ENCODE peak calls at places on chromosomes 7 and 10, in four cellular contexts. F is colonic mucosa, Q is AG04450, L is cardiac fibroblast. O is an unnamed sample.

GRCh38 chr7:95974108-95974507 is 201.8 kb downstream of the DYNC1I1 start:
- DNase-seq in F (no peak), Q (no peak), L (no peak), O (no peak)

GRCh38 chr10:17465328-17466125 is 11.1 kb upstream of the ST8SIA6 start:
- DNase-seq in F (no peak), Q (no peak), L (no peak), O (no peak)

GRCh38 chr7:101243786-101244384 is 996 bp downstream of the FIS1 start:
- DNase-seq in F (peak), Q (no peak), L (peak), O (no peak)

GRCh38 chr7:103437623-103438022 is 8.4 kb downstream of the SLC26A5 start:
- DNase-seq in F (no peak), Q (no peak), L (no peak), O (no peak)

GRCh38 chr7:16836481-16836880 is 31.7 kb upstream of the AGR2 start:
- DNase-seq in F (no peak), Q (no peak), L (no peak), O (no peak)

GRCh38 chr10:98141484-98142073 is 7.1 kb downstream of the R3HCC1L start:
- DNase-seq in F (no peak), Q (no peak), L (no peak), O (no peak)

GRCh38 chr10:86376852-86377796 is 10.5 kb upstream of the GRID1 start:
- DNase-seq in F (peak), Q (no peak), L (peak), O (no peak)

GRCh38 chr7:1916621-1916970 is 246.5 kb downstream of the ELFN1 start:
- DNase-seq in F (no peak), Q (no peak), L (no peak), O (no peak)

GRCh38 chr7:82263880-82264751 is 179.5 kb downstream of the CACNA2D1 start:
- DNase-seq in F (no peak), Q (no peak), L (no peak), O (no peak)

GRCh38 chr7:151051108-151051507 is 2.8 kb downstream of the ASIC3 start:
- DNase-seq in F (peak), Q (no peak), L (peak), O (no peak)

GRCh38 chr10:21692909-21693308 is 158.9 kb downstream of the MLLT10 start:
- DNase-seq in F (no peak), Q (no peak), L (no peak), O (no peak)

GRCh38 chr7:153701678-153702077 is 350.5 kb upstream of the DPP6 start:
- DNase-seq in F (no peak), Q (no peak), L (no peak), O (no peak)

GRCh38 chr10:132417957-132418441 is 21.0 kb downstream of the PWWP2B start:
- DNase-seq in F (no peak), Q (no peak), L (no peak), O (no peak)

GRCh38 chr10:71725998-71726672 is 6.6 kb upstream of the C10orf105 start:
- DNase-seq in F (peak), Q (no peak), L (peak), O (no peak)
- TF ChIP-seq CTCF in F (no peak), Q (peak), L (peak), O (peak)

GRCh38 chr7:15557686-15558085 is 4.1 kb downstream of the AGMO start:
- DNase-seq in F (no peak), Q (no peak), L (no peak), O (no peak)

GRCh38 chr7:15558747-15559146 is 3.1 kb downstream of the AGMO start:
- DNase-seq in F (no peak), Q (no peak), L (no peak), O (peak)

GRCh38 chr7:15566476-15566875 is 4.7 kb upstream of the AGMO start:
- DNase-seq in F (no peak), Q (no peak), L (no peak), O (no peak)

GRCh38 chr7:15560968-15561367 is 847 bp downstream of the AGMO start:
- DNase-seq in F (no peak), Q (no peak), L (no peak), O (no peak)

DNA sequence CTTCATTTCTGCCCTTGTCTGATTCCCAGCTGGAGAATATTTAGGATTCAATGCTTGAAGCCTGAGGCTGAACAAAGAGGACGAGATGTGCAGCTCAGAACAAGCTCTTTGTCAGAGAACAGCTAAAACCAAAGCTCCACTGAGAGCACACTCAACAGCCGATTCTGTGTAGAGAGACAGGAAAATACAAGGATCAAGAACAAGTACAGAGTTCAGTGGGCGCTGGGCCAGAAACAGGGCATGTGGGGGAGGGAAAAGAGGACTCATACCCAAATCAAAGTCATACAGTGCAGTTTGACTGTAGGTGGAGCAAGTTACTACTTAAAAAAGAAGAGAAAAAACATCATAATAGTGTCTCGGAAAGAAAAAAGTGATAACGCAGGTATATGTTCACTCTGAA is at the start of gene AGMO:
- DNase-seq in F (peak), Q (no peak), L (peak), O (no peak)
- H3K4me3 ChIP-seq in F (no peak), Q (no peak), L (peak), O (no peak)

GRCh38 chr10:814536-815302 is 116.8 kb downstream of the LARP4B start:
- DNase-seq in F (no peak), Q (no peak), L (no peak), O (no peak)

GRCh38 chr10:817371-817770 is 114.1 kb downstream of the LARP4B start:
- DNase-seq in F (no peak), Q (no peak), L (no peak), O (no peak)

GRCh38 chr10:813286-813685 is 118.2 kb downstream of the LARP4B start:
- DNase-seq in F (no peak), Q (no peak), L (no peak), O (no peak)

GRCh38 chr10:816958-817357 is 114.5 kb downstream of the LARP4B start:
- DNase-seq in F (no peak), Q (no peak), L (no peak), O (no peak)

GRCh38 chr10:815338-816104 is 116.0 kb downstream of the LARP4B start:
- DNase-seq in F (no peak), Q (no peak), L (no peak), O (no peak)
- TF ChIP-seq CTCF in F (no peak), Q (peak), L (peak), O (peak)

DNA sequence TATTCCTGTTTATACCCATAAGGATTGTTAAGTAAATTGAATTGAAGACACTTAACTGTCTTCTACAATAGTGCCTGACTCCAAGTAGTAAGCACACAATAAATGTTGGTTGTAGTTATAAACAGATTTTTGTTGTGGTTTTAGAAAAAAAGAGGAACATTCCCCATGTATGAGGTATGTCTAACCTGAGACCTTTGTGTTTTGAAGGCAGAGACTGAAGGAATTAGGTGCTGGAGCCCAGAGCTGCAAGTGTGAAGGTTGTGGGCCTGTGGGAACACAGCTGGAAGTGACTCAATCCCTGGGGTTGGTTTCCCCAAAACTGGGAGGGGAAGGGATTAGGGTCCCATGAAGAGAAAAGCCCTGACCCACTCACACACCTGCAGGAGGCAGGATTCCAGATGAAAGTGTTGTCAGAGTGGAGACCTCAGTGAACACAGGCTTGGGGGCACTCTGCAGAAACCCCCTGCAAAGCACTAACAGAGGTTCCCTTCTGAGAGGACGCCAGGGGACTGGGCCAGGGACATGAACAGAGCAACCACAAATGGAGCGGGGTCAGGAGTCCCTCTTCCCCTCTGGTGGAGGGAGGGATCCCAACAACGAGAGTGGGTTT is 265.1 kb upstream of the KLF14 start:
- DNase-seq in F (no peak), Q (no peak), L (no peak), O (no peak)
- H3K4me3 ChIP-seq in F (no peak), Q (no peak), L (no peak), O (no peak)